ENCODE peak calls at places on chromosome 10, in ten cellular contexts. U, S, X, L, O, F, P, Y, T and K are unnamed samples.

GRCh38 chr10:44385423-44385725 is 477 bp upstream of the CXCL12 start:
- DNase-seq in U (no peak), S (no peak), X (no peak), L (no peak), O (no peak), F (no peak), P (peak), Y (no peak), T (no peak), K (no peak)

GRCh38 chr10:3848005-3848767 is 63.2 kb upstream of the KLF6 start:
- DNase-seq in U (peak), S (no peak), X (no peak), L (peak), O (no peak), F (no peak), P (no peak), Y (peak), T (no peak), K (no peak)

GRCh38 chr10:124290095-124290795 is 128.5 kb downstream of the OAT start:
- DNase-seq in U (peak), S (no peak), X (no peak), L (peak), O (peak), F (peak), P (peak), Y (no peak), T (no peak), K (peak)

GRCh38 chr10:109953745-109954144 is 30.4 kb upstream of the XPNPEP1 start:
- DNase-seq in U (no peak), S (no peak), X (no peak), L (no peak), O (no peak), F (no peak), P (no peak), Y (no peak), T (no peak), K (no peak)

GRCh38 chr10:112658900-112659328 is 211.9 kb downstream of the VTI1A start:
- DNase-seq in U (peak), S (no peak), X (peak), L (peak), O (no peak), F (no peak), P (no peak), Y (peak), T (no peak), K (no peak)

GRCh38 chr10:2106641-2107040 is 369.3 kb upstream of the ADARB2 start:
- DNase-seq in U (no peak), S (no peak), X (no peak), L (no peak), O (no peak), F (no peak), P (no peak), Y (no peak), T (no peak), K (no peak)

GRCh38 chr10:10056958-10057357 is 960.7 kb upstream of the CELF2 start:
- DNase-seq in U (peak), S (no peak), X (no peak), L (no peak), O (no peak), F (no peak), P (no peak), Y (no peak), T (no peak), K (no peak)

GRCh38 chr10:126729314-126729871 is 58.9 kb upstream of the C10orf90 start:
- DNase-seq in U (no peak), S (no peak), X (no peak), L (no peak), O (no peak), F (peak), P (no peak), Y (no peak), T (no peak), K (no peak)

GRCh38 chr10:7310076-7310475 is 100.8 kb downstream of the SFMBT2 start:
- DNase-seq in U (no peak), S (no peak), X (no peak), L (no peak), O (no peak), F (no peak), P (no peak), Y (no peak), T (no peak), K (no peak)

GRCh38 chr10:60687679-60688078 is 90.6 kb upstream of the CDK1 start:
- DNase-seq in U (no peak), S (no peak), X (no peak), L (no peak), O (no peak), F (no peak), P (no peak), Y (no peak), T (no peak), K (no peak)

GRCh38 chr10:102152545-102152890 is 329 bp downstream of the NOLC1 start:
- DNase-seq in U (peak), S (no peak), X (peak), L (no peak), O (no peak), F (no peak), P (no peak), Y (no peak), T (no peak), K (no peak)

GRCh38 chr10:32971536-32972091 is 13.6 kb upstream of the ITGB1 start:
- DNase-seq in U (no peak), S (no peak), X (no peak), L (no peak), O (peak), F (no peak), P (no peak), Y (no peak), T (no peak), K (peak)

GRCh38 chr10:77455538-77455937 is 182.1 kb downstream of the KCNMA1 start:
- DNase-seq in U (peak), S (no peak), X (no peak), L (no peak), O (no peak), F (no peak), P (no peak), Y (peak), T (no peak), K (no peak)

GRCh38 chr10:13775786-13776780 is 189.3 kb downstream of the PRPF18 start:
- DNase-seq in U (peak), S (no peak), X (no peak), L (peak), O (no peak), F (no peak), P (peak), Y (peak), T (no peak), K (no peak)

GRCh38 chr10:77085344-77085743 is 552.3 kb downstream of the KCNMA1 start:
- DNase-seq in U (no peak), S (no peak), X (no peak), L (no peak), O (no peak), F (no peak), P (no peak), Y (no peak), T (no peak), K (no peak)

GRCh38 chr10:116271593-116272496 is 1.2 kb downstream of the GFRA1 start:
- DNase-seq in U (peak), S (no peak), X (no peak), L (no peak), O (no peak), F (no peak), P (no peak), Y (no peak), T (peak), K (peak)

GRCh38 chr10:71433983-71434744 is 37.4 kb downstream of the CDH23 start:
- DNase-seq in U (no peak), S (no peak), X (no peak), L (no peak), O (no peak), F (peak), P (peak), Y (no peak), T (no peak), K (no peak)

GRCh38 chr10:48608279-48608681 is 3.4 kb upstream of the ARHGAP22 start:
- DNase-seq in U (no peak), S (no peak), X (peak), L (peak), O (peak), F (peak), P (peak), Y (peak), T (no peak), K (no peak)

GRCh38 chr10:117768333-117769045 is 225.9 kb downstream of the EMX2 start:
- DNase-seq in U (no peak), S (no peak), X (no peak), L (no peak), O (no peak), F (no peak), P (no peak), Y (no peak), T (no peak), K (no peak)

GRCh38 chr10:114825513-114826253 is 4.1 kb downstream of the FHIP2A start:
- DNase-seq in U (peak), S (no peak), X (no peak), L (peak), O (no peak), F (no peak), P (no peak), Y (peak), T (no peak), K (no peak)

GRCh38 chr10:35213699-35214098 is 87.1 kb downstream of the CREM start:
- DNase-seq in U (no peak), S (no peak), X (no peak), L (no peak), O (no peak), F (no peak), P (no peak), Y (no peak), T (no peak), K (no peak)

GRCh38 chr10:241451-241850 is 106.2 kb downstream of the ZMYND11 start:
- DNase-seq in U (no peak), S (no peak), X (peak), L (no peak), O (no peak), F (no peak), P (no peak), Y (no peak), T (no peak), K (no peak)

GRCh38 chr10:23439452-23439919 is 611 bp downstream of the OTUD1 start:
- DNase-seq in U (peak), S (peak), X (peak), L (no peak), O (no peak), F (no peak), P (no peak), Y (no peak), T (peak), K (peak)

GRCh38 chr10:27568196-27569175 is 64.4 kb downstream of the RAB18 start:
- DNase-seq in U (no peak), S (no peak), X (no peak), L (no peak), O (no peak), F (no peak), P (no peak), Y (no peak), T (no peak), K (no peak)

GRCh38 chr10:89367529-89367928 is 10.3 kb upstream of the IFIT1B start:
- DNase-seq in U (no peak), S (no peak), X (peak), L (no peak), O (no peak), F (no peak), P (no peak), Y (no peak), T (no peak), K (no peak)

GRCh38 chr10:103699611-103700435 is 155.6 kb downstream of the SH3PXD2A start:
- DNase-seq in U (no peak), S (no peak), X (no peak), L (no peak), O (no peak), F (no peak), P (no peak), Y (no peak), T (no peak), K (no peak)

GRCh38 chr10:114306116-114306973 is 67.3 kb downstream of the VWA2 start:
- DNase-seq in U (peak), S (no peak), X (no peak), L (peak), O (no peak), F (no peak), P (no peak), Y (peak), T (no peak), K (no peak)

GRCh38 chr10:3766046-3766761 is 18.8 kb downstream of the KLF6 start:
- DNase-seq in U (no peak), S (no peak), X (no peak), L (peak), O (no peak), F (no peak), P (peak), Y (peak), T (no peak), K (no peak)

GRCh38 chr10:129839285-129840195 is 124.5 kb downstream of the EBF3 start:
- DNase-seq in U (no peak), S (no peak), X (no peak), L (no peak), O (no peak), F (no peak), P (no peak), Y (no peak), T (no peak), K (no peak)

GRCh38 chr10:3708830-3709229 is 76.2 kb downstream of the KLF6 start:
- DNase-seq in U (peak), S (no peak), X (no peak), L (no peak), O (no peak), F (no peak), P (no peak), Y (no peak), T (no peak), K (no peak)

GRCh38 chr10:25867321-25867720 is 66.7 kb upstream of the MYO3A start:
- DNase-seq in U (peak), S (no peak), X (no peak), L (no peak), O (no peak), F (no peak), P (no peak), Y (no peak), T (no peak), K (no peak)

GRCh38 chr10:73744690-73744994 is 470 bp downstream of the SEC24C start:
- DNase-seq in U (peak), S (peak), X (peak), L (no peak), O (peak), F (no peak), P (peak), Y (peak), T (no peak), K (no peak)

GRCh38 chr10:11646450-11646849 is 35.0 kb upstream of the USP6NL start:
- DNase-seq in U (no peak), S (no peak), X (no peak), L (no peak), O (no peak), F (no peak), P (no peak), Y (no peak), T (no peak), K (no peak)

GRCh38 chr10:25865267-25865666 is 68.8 kb upstream of the MYO3A start:
- DNase-seq in U (no peak), S (no peak), X (no peak), L (no peak), O (no peak), F (no peak), P (no peak), Y (no peak), T (no peak), K (no peak)

GRCh38 chr10:132856869-132857524 is 71.0 kb upstream of the NKX6-2 start:
- DNase-seq in U (no peak), S (no peak), X (peak), L (no peak), O (no peak), F (no peak), P (no peak), Y (no peak), T (no peak), K (no peak)

GRCh38 chr10:117759266-117759665 is 216.7 kb downstream of the EMX2 start:
- DNase-seq in U (no peak), S (no peak), X (no peak), L (no peak), O (no peak), F (peak), P (no peak), Y (no peak), T (no peak), K (no peak)

GRCh38 chr10:23512355-23513058 is 73.6 kb downstream of the OTUD1 start:
- DNase-seq in U (peak), S (no peak), X (no peak), L (peak), O (no peak), F (no peak), P (no peak), Y (peak), T (no peak), K (no peak)